ENCODE peak calls at places on chromosomes 11 and 22, in ten cellular contexts. One of them, this sample, is unnamed.
A peak's percentile ranks its signal among the peaks of the same experiment; 100 is the strongest.

GRCh38 chr11:78946945-78947914 is 372.6 kb upstream of the NARS2 start:
- DNase-seq in progenitor cell of endocrine pancreas: no peak
- DNase-seq in stimulated activated CD8-positive, alpha-beta memory T cell treated with anti-CD3 and anti-CD28 coated beads, Interleukin-12 subunit alpha, Interleukin-12 subunit beta, amount 100 ng/mL, for 1 hour: no peak
- DNase-seq in aorta: no peak
- DNase-seq in GM23338: no peak
- DNase-seq in T1000: no peak
- DNase-seq in activated CD4-positive, alpha-beta T cell treated with anti-CD3 and anti-CD28 coated beads, Interleukin-2, amount 10 ng/mL, durations not matched to agents 7 days and 5 days: no peak
- DNase-seq in DMS153: no peak
- DNase-seq in sigmoid colon: peak; percentile 76
- DNase-seq in nucleus accumbens: no peak
- DNase-seq in this sample: no peak

GRCh38 chr11:104380358-104380757 is 216.4 kb upstream of the PDGFD start:
- DNase-seq in sigmoid colon: no peak
- DNase-seq in DMS153: no peak
- DNase-seq in stimulated activated CD8-positive, alpha-beta memory T cell treated with anti-CD3 and anti-CD28 coated beads, Interleukin-12 subunit alpha, Interleukin-12 subunit beta, amount 100 ng/mL, for 1 hour: no peak
- DNase-seq in GM23338: no peak
- DNase-seq in aorta: no peak
- DNase-seq in progenitor cell of endocrine pancreas: no peak
- DNase-seq in T1000: no peak
- DNase-seq in nucleus accumbens: no peak
- DNase-seq in activated CD4-positive, alpha-beta T cell treated with anti-CD3 and anti-CD28 coated beads, Interleukin-2, amount 10 ng/mL, durations not matched to agents 7 days and 5 days: no peak
- DNase-seq in this sample: no peak

GRCh38 chr22:46051646-46052045 is 74.7 kb upstream of the WNT7B start:
- DNase-seq in DMS153: no peak
- DNase-seq in nucleus accumbens: no peak
- DNase-seq in aorta: no peak
- DNase-seq in activated CD4-positive, alpha-beta T cell treated with anti-CD3 and anti-CD28 coated beads, Interleukin-2, amount 10 ng/mL, durations not matched to agents 7 days and 5 days: no peak
- DNase-seq in progenitor cell of endocrine pancreas: no peak
- DNase-seq in T1000: no peak
- DNase-seq in sigmoid colon: peak; percentile 56
- DNase-seq in stimulated activated CD8-positive, alpha-beta memory T cell treated with anti-CD3 and anti-CD28 coated beads, Interleukin-12 subunit alpha, Interleukin-12 subunit beta, amount 100 ng/mL, for 1 hour: no peak
- DNase-seq in GM23338: no peak
- DNase-seq in this sample: no peak

GRCh38 chr11:134350381-134350780 is 18.6 kb downstream of the GLB1L2 start:
- DNase-seq in activated CD4-positive, alpha-beta T cell treated with anti-CD3 and anti-CD28 coated beads, Interleukin-2, amount 10 ng/mL, durations not matched to agents 7 days and 5 days: no peak
- DNase-seq in stimulated activated CD8-positive, alpha-beta memory T cell treated with anti-CD3 and anti-CD28 coated beads, Interleukin-12 subunit alpha, Interleukin-12 subunit beta, amount 100 ng/mL, for 1 hour: no peak
- DNase-seq in nucleus accumbens: no peak
- DNase-seq in T1000: no peak
- DNase-seq in GM23338: no peak
- DNase-seq in aorta: no peak
- DNase-seq in DMS153: no peak
- DNase-seq in sigmoid colon: no peak
- DNase-seq in progenitor cell of endocrine pancreas: no peak
- DNase-seq in this sample: no peak

GRCh38 chr11:113401718-113402117 is 14.1 kb downstream of the ANKK1 start:
- DNase-seq in progenitor cell of endocrine pancreas: no peak
- DNase-seq in sigmoid colon: no peak
- DNase-seq in stimulated activated CD8-positive, alpha-beta memory T cell treated with anti-CD3 and anti-CD28 coated beads, Interleukin-12 subunit alpha, Interleukin-12 subunit beta, amount 100 ng/mL, for 1 hour: no peak
- DNase-seq in T1000: no peak
- DNase-seq in nucleus accumbens: no peak
- DNase-seq in aorta: no peak
- DNase-seq in DMS153: peak; percentile 97
- DNase-seq in activated CD4-positive, alpha-beta T cell treated with anti-CD3 and anti-CD28 coated beads, Interleukin-2, amount 10 ng/mL, durations not matched to agents 7 days and 5 days: no peak
- DNase-seq in GM23338: no peak
- DNase-seq in this sample: no peak

GRCh38 chr11:65779919-65780769 is 632 bp downstream of the AP5B1 start:
- DNase-seq in T1000: peak; percentile 76
- DNase-seq in DMS153: peak; percentile 39
- DNase-seq in progenitor cell of endocrine pancreas: peak; percentile 82
- DNase-seq in sigmoid colon: peak; percentile 88
- DNase-seq in nucleus accumbens: peak; percentile 58
- DNase-seq in activated CD4-positive, alpha-beta T cell treated with anti-CD3 and anti-CD28 coated beads, Interleukin-2, amount 10 ng/mL, durations not matched to agents 7 days and 5 days: peak; percentile 82
- DNase-seq in stimulated activated CD8-positive, alpha-beta memory T cell treated with anti-CD3 and anti-CD28 coated beads, Interleukin-12 subunit alpha, Interleukin-12 subunit beta, amount 100 ng/mL, for 1 hour: peak; percentile 51
- DNase-seq in GM23338: peak; percentile 95
- DNase-seq in aorta: peak; percentile 93
- DNase-seq in this sample: peak; percentile 92

GRCh38 chr11:27319065-27319464 is 44.0 kb downstream of the CCDC34 start:
- DNase-seq in stimulated activated CD8-positive, alpha-beta memory T cell treated with anti-CD3 and anti-CD28 coated beads, Interleukin-12 subunit alpha, Interleukin-12 subunit beta, amount 100 ng/mL, for 1 hour: no peak
- DNase-seq in progenitor cell of endocrine pancreas: no peak
- DNase-seq in T1000: peak; percentile 19
- DNase-seq in GM23338: no peak
- DNase-seq in nucleus accumbens: no peak
- DNase-seq in aorta: no peak
- DNase-seq in sigmoid colon: no peak
- DNase-seq in DMS153: no peak
- DNase-seq in activated CD4-positive, alpha-beta T cell treated with anti-CD3 and anti-CD28 coated beads, Interleukin-2, amount 10 ng/mL, durations not matched to agents 7 days and 5 days: no peak
- DNase-seq in this sample: peak; percentile 64

GRCh38 chr22:38424525-38425080 is 30.4 kb downstream of the KCNJ4 start:
- DNase-seq in sigmoid colon: no peak
- DNase-seq in stimulated activated CD8-positive, alpha-beta memory T cell treated with anti-CD3 and anti-CD28 coated beads, Interleukin-12 subunit alpha, Interleukin-12 subunit beta, amount 100 ng/mL, for 1 hour: no peak
- DNase-seq in aorta: no peak
- DNase-seq in GM23338: no peak
- DNase-seq in progenitor cell of endocrine pancreas: no peak
- DNase-seq in T1000: no peak
- DNase-seq in DMS153: no peak
- DNase-seq in activated CD4-positive, alpha-beta T cell treated with anti-CD3 and anti-CD28 coated beads, Interleukin-2, amount 10 ng/mL, durations not matched to agents 7 days and 5 days: no peak
- DNase-seq in nucleus accumbens: no peak
- DNase-seq in this sample: no peak

GRCh38 chr11:44028816-44029506 is 18.8 kb upstream of the ACCSL start:
- DNase-seq in GM23338: no peak
- DNase-seq in aorta: no peak
- DNase-seq in stimulated activated CD8-positive, alpha-beta memory T cell treated with anti-CD3 and anti-CD28 coated beads, Interleukin-12 subunit alpha, Interleukin-12 subunit beta, amount 100 ng/mL, for 1 hour: no peak
- DNase-seq in sigmoid colon: no peak
- DNase-seq in progenitor cell of endocrine pancreas: no peak
- DNase-seq in DMS153: no peak
- DNase-seq in activated CD4-positive, alpha-beta T cell treated with anti-CD3 and anti-CD28 coated beads, Interleukin-2, amount 10 ng/mL, durations not matched to agents 7 days and 5 days: no peak
- DNase-seq in T1000: no peak
- DNase-seq in nucleus accumbens: no peak
- DNase-seq in this sample: no peak

GRCh38 chr22:43925433-43926348 is 2.1 kb downstream of the PNPLA3 start:
- DNase-seq in progenitor cell of endocrine pancreas: no peak
- DNase-seq in nucleus accumbens: no peak
- DNase-seq in T1000: peak; percentile 12
- DNase-seq in GM23338: peak; percentile 35
- DNase-seq in sigmoid colon: no peak
- DNase-seq in aorta: no peak
- DNase-seq in DMS153: no peak
- DNase-seq in activated CD4-positive, alpha-beta T cell treated with anti-CD3 and anti-CD28 coated beads, Interleukin-2, amount 10 ng/mL, durations not matched to agents 7 days and 5 days: no peak
- DNase-seq in stimulated activated CD8-positive, alpha-beta memory T cell treated with anti-CD3 and anti-CD28 coated beads, Interleukin-12 subunit alpha, Interleukin-12 subunit beta, amount 100 ng/mL, for 1 hour: no peak
- DNase-seq in this sample: peak; percentile 84

GRCh38 chr11:35602979-35603378 is 15.3 kb upstream of the FJX1 start:
- DNase-seq in progenitor cell of endocrine pancreas: no peak
- DNase-seq in stimulated activated CD8-positive, alpha-beta memory T cell treated with anti-CD3 and anti-CD28 coated beads, Interleukin-12 subunit alpha, Interleukin-12 subunit beta, amount 100 ng/mL, for 1 hour: no peak
- DNase-seq in DMS153: no peak
- DNase-seq in GM23338: no peak
- DNase-seq in activated CD4-positive, alpha-beta T cell treated with anti-CD3 and anti-CD28 coated beads, Interleukin-2, amount 10 ng/mL, durations not matched to agents 7 days and 5 days: no peak
- DNase-seq in sigmoid colon: no peak
- DNase-seq in aorta: no peak
- DNase-seq in T1000: no peak
- DNase-seq in nucleus accumbens: no peak
- DNase-seq in this sample: no peak

This sample was measured in mesendoderm.